ENCODE peak calls at places on chromosomes 4 and X, in four cellular contexts. C, P, W and O are unnamed samples.

GRCh38 chr4:121140712-121141111 is 23.4 kb downstream of the TNIP3 start:
- DNase-seq in W (no peak), C (no peak), P (no peak), O (no peak)

GRCh38 chr4:23962462-23962861 is 72.6 kb upstream of the PPARGC1A start:
- DNase-seq in W (no peak), P (no peak), C (no peak), O (no peak)

GRCh38 chr4:37245391-37245954 is 930 bp downstream of the NWD2 start:
- DNase-seq in C (no peak), W (no peak), P (peak), O (no peak)

GRCh38 chr4:89640620-89641366 is 196.2 kb downstream of the SNCA start:
- DNase-seq in W (peak), C (peak), P (peak), O (peak)

GRCh38 chrX:54043696-54044125 is 562 bp downstream of the PHF8 start:
- DNase-seq in P (peak), W (peak), C (peak), O (peak)

GRCh38 chr4:87093443-87094123 is 126.8 kb downstream of the KLHL8 start:
- DNase-seq in C (peak), P (peak), W (no peak), O (peak)

GRCh38 chrX:128781506-128781905 is 729.3 kb upstream of the ACTRT1 start:
- DNase-seq in C (peak), P (peak), W (peak), O (no peak)

GRCh38 chrX:102712216-102712966 is at the start of gene GPRASP2:
- DNase-seq in P (peak), C (peak), W (peak), O (peak)

GRCh38 chr4:80492761-80493160 is 157.2 kb downstream of the CFAP299 start:
- DNase-seq in W (no peak), C (no peak), P (no peak), O (no peak)

GRCh38 chrX:39772057-39772832 is 325.5 kb downstream of the BCOR start:
- DNase-seq in P (peak), C (no peak), W (no peak), O (peak)

GRCh38 chr4:124964251-124964650 is 251.7 kb upstream of the ANKRD50 start:
- DNase-seq in P (no peak), C (no peak), W (no peak), O (no peak)

GRCh38 chr4:8218371-8219050 is 19.4 kb downstream of the SH3TC1 start:
- DNase-seq in W (no peak), P (no peak), C (no peak), O (no peak)

GRCh38 chrX:11881485-11882170 is 123.6 kb downstream of the MSL3 start:
- DNase-seq in W (no peak), C (no peak), P (no peak), O (no peak)

GRCh38 chr4:55491486-55491885 is 55.2 kb downstream of the CLOCK start:
- DNase-seq in W (no peak), C (no peak), P (no peak), O (no peak)

GRCh38 chr4:184728858-184729257 is 5.0 kb downstream of the CENPU start:
- DNase-seq in P (no peak), W (no peak), C (no peak), O (no peak)

GRCh38 chrX:143461616-143462015 is 55.7 kb downstream of the SPANXN3 start:
- DNase-seq in W (no peak), C (no peak), P (no peak), O (no peak)

GRCh38 chr4:149292422-149293055 is 523.1 kb downstream of the IQCM start:
- DNase-seq in W (no peak), P (no peak), C (no peak), O (no peak)

GRCh38 chrX:30935985-30936384 is 46.9 kb upstream of the TAB3 start:
- DNase-seq in C (peak), P (peak), W (no peak), O (peak)

GRCh38 chrX:97399400-97399799 is 515.7 kb downstream of the RPA4 start:
- DNase-seq in P (no peak), C (no peak), W (no peak), O (no peak)

GRCh38 chrX:10052906-10053625 is 85.9 kb downstream of the CLDN34 start:
- DNase-seq in P (no peak), W (no peak), C (no peak), O (no peak)

GRCh38 chr4:113057891-113058290 is 8.4 kb downstream of the ANK2 start:
- DNase-seq in P (no peak), C (no peak), W (no peak), O (no peak)

GRCh38 chr4:35604252-35604651 is 640.1 kb downstream of the ARAP2 start:
- DNase-seq in W (no peak), C (no peak), P (no peak), O (no peak)

GRCh38 chr4:100106982-100107381 is 83.3 kb downstream of the DDIT4L start:
- DNase-seq in W (no peak), P (no peak), C (no peak), O (no peak)

GRCh38 chr4:99379571-99379970 is 27.0 kb upstream of the ADH1C start:
- DNase-seq in P (no peak), W (no peak), C (no peak), O (no peak)

GRCh38 chrX:18042776-18043175 is 177.9 kb downstream of the BEND2 start:
- DNase-seq in C (no peak), W (no peak), P (no peak), O (no peak)

GRCh38 chr4:55910140-55910539 is 38.6 kb upstream of the CEP135 start:
- DNase-seq in W (no peak), C (no peak), P (no peak), O (no peak)

GRCh38 chr4:17636696-17637351 is 22.4 kb downstream of the MED28 start:
- DNase-seq in C (peak), W (peak), P (peak), O (peak)

GRCh38 chrX:76148011-76148665 is 24.7 kb upstream of the PBDC1 start:
- DNase-seq in P (no peak), W (no peak), C (no peak), O (no peak)

GRCh38 chrX:75781618-75782017 is 3.4 kb downstream of the MAGEE2 start:
- DNase-seq in W (no peak), C (peak), P (no peak), O (no peak)

GRCh38 chr4:962231-963208 is 10.8 kb downstream of the DGKQ start:
- DNase-seq in C (no peak), P (peak), W (no peak), O (no peak)

GRCh38 chrX:106203315-106203714 is 35.2 kb downstream of the PWWP3B start:
- DNase-seq in W (no peak), C (no peak), P (no peak), O (no peak)

GRCh38 chr4:72568959-72569718 is at the start of gene ADAMTS3:
- DNase-seq in W (peak), C (peak), P (peak), O (peak)

GRCh38 chr4:48913346-48913745 is 6.8 kb upstream of the OCIAD2 start:
- DNase-seq in W (no peak), P (no peak), C (no peak), O (no peak)

GRCh38 chr4:174135530-174135929 is 147.9 kb downstream of the FBXO8 start:
- DNase-seq in P (no peak), C (no peak), W (no peak), O (no peak)

GRCh38 chr4:110265001-110265400 is 66.6 kb upstream of the ELOVL6 start:
- DNase-seq in C (no peak), P (no peak), W (no peak), O (no peak)

GRCh38 chrX:117376460-117376859 is 740.1 kb downstream of the KLHL13 start:
- DNase-seq in W (no peak), C (no peak), P (no peak), O (no peak)

GRCh38 chr4:76570141-76570989 is 135.3 kb downstream of the SHROOM3 start:
- DNase-seq in C (no peak), P (no peak), W (no peak), O (no peak)

DNA sequence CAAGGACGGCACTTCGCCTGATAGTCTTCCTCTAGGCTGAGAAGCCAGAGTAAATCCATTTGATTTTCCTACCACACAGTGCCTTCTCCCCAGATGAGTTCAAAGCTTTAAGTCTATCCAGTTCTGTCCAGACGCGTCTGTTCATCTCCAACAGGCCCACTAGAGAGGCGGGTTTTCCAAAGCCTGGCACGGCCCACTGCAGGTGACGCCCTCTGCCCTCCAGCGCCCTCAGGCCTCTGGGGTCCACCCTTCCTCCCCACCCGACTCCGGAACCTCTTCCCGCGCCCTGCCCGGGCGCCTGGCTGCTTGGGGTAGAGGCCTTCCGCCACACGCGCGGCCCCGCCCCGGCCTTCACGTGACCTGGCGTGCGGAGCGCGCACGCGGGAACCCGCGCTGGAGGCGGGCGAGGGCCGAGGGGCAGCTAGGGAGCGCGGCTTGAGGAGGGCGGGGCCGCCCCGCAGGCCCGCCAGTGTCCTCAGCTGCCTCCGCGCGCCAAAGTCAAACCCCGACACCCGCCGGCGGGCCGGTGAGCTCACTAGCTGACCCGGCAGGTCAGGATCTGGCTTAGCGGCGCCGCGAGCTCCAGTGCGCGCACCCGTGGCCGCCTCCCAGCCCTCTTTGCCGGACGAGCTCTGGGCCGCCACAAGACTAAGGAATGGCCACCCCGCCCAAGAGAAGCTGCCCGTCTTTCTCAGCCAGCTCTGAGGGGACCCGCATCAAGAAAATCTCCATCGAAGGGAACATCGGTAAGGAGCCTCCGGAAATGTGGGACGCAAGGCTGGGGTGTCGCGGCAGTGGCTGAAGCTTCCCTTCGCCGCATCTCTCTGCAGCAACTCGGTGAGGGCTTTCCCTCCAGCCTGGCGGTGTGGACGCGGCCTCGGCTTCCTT is at the start of gene DCK:
- DNase-seq in P (peak), C (peak), W (peak), O (peak)
- TF ChIP-seq TEAD4 in P (no peak), C (no peak), W (no peak), O (no peak)

GRCh38 chr4:116099596-116099995 is 985.8 kb downstream of the TRAM1L1 start:
- DNase-seq in P (no peak), C (no peak), W (no peak), O (no peak)
- TF ChIP-seq TEAD4 in P (no peak), C (no peak), W (no peak), O (no peak)

GRCh38 chr4:42348247-42348646 is 49.0 kb upstream of the SHISA3 start:
- DNase-seq in W (no peak), P (no peak), C (no peak), O (no peak)
- TF ChIP-seq TEAD4 in W (no peak), P (no peak), C (no peak), O (no peak)

DNA sequence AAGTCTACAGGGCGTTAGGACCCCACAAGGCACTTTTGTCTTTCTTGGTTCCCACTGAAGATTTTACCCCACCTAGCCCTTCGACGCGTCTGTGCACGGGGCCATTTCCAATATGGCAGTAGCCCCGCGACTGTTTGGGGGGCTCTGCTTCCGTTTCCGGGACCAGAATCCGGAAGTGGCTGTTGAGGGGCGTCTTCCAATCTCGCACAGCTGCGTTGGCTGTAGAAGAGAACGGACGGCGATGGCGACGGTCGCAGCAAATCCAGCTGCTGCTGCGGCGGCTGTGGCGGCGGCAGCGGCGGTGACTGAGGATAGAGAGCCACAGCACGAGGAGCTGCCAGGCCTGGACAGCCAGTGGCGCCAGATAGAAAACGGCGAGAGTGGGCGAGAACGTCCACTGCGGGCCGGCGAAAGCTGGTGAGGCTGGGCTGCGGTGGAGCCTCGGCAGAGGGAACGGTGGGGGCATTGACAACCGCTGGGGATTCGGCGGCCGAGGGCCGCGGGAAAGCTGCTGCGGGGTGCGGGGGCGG is at the start of gene USP11:
- DNase-seq in P (peak), C (peak), W (peak), O (peak)
- TF ChIP-seq TEAD4 in P (no peak), C (no peak), W (no peak), O (no peak)

GRCh38 chr4:11376571-11376970 is 52.1 kb downstream of the HS3ST1 start:
- DNase-seq in W (no peak), P (no peak), C (no peak), O (no peak)
- TF ChIP-seq TEAD4 in W (no peak), P (no peak), C (no peak), O (no peak)

GRCh38 chr4:5710065-5710961 is 688 bp upstream of the EVC start:
- DNase-seq in W (no peak), C (peak), P (no peak), O (no peak)
- TF ChIP-seq TEAD4 in W (no peak), C (no peak), P (no peak), O (no peak)

GRCh38 chr4:142365386-142365785 is 480.7 kb downstream of the INPP4B start:
- DNase-seq in C (no peak), P (no peak), W (no peak), O (no peak)
- TF ChIP-seq TEAD4 in C (no peak), P (no peak), W (no peak), O (no peak)